ENCODE peak calls at places on chromosomes 11 and 22, in eight cellular contexts. G is pancreas; W is mesendoderm; I is upper lobe of right lung; Q is CD8-positive, alpha-beta T cell; M is heart left ventricle; K is MM.1S; P is lung. F is an unnamed sample. For H3K4me1, the result is how much of the 10 kb centered on the place peaks cover.

GRCh38 chr11:699753-700152 is 4.1 kb downstream of the TMEM80 start:
- DNase-seq in P (no peak), I (no peak), G (no peak), W (no peak), Q (no peak), M (no peak), K (no peak), F (no peak)

GRCh38 chr22:30877662-30878515 is 90.7 kb downstream of the MORC2 start:
- DNase-seq in M (no peak), K (no peak), I (peak), P (no peak), W (no peak), G (no peak), Q (no peak), F (no peak)

GRCh38 chr22:48318575-48319320 is 1508.9 kb downstream of the BRD1 start:
- DNase-seq in G (no peak), W (no peak), I (peak), Q (no peak), K (no peak), P (no peak), M (no peak), F (no peak)

GRCh38 chr22:46934746-46935491 is 172.5 kb downstream of the TBC1D22A start:
- DNase-seq in P (no peak), I (no peak), Q (no peak), G (no peak), W (peak), M (no peak), K (no peak), F (no peak)

GRCh38 chr11:76667856-76668255 is 2.7 kb downstream of the LRRC32 start:
- DNase-seq in W (no peak), I (peak), P (no peak), M (no peak), G (peak), Q (no peak), K (no peak), F (no peak)

GRCh38 chr11:2394818-2395105 is 5.8 kb upstream of the TSSC4 start:
- DNase-seq in P (no peak), K (no peak), G (peak), M (no peak), Q (no peak), W (no peak), I (no peak), F (no peak)

GRCh38 chr22:43252319-43252718 is 65.4 kb upstream of the TTLL12 start:
- DNase-seq in Q (no peak), G (no peak), K (no peak), P (no peak), W (no peak), I (no peak), M (no peak), F (no peak)

GRCh38 chr11:6315811-6316425 is 4.4 kb downstream of the CAVIN3 start:
- DNase-seq in M (peak), K (peak), Q (peak), I (peak), W (peak), P (peak), G (peak), F (no peak)

GRCh38 chr11:36373040-36374010 is 77.2 kb downstream of the PRR5L start:
- DNase-seq in P (no peak), Q (no peak), G (no peak), W (no peak), I (no peak), K (no peak), M (no peak), F (no peak)

GRCh38 chr11:33936745-33937612 is 45.1 kb upstream of the LMO2 start:
- DNase-seq in I (no peak), P (peak), M (peak), Q (no peak), K (no peak), G (no peak), W (peak), F (no peak)

GRCh38 chr11:1089738-1090599 is 15.3 kb downstream of the MUC2 start:
- DNase-seq in K (no peak), W (no peak), M (no peak), Q (no peak), P (no peak), I (peak), G (peak), F (no peak)

DNA sequence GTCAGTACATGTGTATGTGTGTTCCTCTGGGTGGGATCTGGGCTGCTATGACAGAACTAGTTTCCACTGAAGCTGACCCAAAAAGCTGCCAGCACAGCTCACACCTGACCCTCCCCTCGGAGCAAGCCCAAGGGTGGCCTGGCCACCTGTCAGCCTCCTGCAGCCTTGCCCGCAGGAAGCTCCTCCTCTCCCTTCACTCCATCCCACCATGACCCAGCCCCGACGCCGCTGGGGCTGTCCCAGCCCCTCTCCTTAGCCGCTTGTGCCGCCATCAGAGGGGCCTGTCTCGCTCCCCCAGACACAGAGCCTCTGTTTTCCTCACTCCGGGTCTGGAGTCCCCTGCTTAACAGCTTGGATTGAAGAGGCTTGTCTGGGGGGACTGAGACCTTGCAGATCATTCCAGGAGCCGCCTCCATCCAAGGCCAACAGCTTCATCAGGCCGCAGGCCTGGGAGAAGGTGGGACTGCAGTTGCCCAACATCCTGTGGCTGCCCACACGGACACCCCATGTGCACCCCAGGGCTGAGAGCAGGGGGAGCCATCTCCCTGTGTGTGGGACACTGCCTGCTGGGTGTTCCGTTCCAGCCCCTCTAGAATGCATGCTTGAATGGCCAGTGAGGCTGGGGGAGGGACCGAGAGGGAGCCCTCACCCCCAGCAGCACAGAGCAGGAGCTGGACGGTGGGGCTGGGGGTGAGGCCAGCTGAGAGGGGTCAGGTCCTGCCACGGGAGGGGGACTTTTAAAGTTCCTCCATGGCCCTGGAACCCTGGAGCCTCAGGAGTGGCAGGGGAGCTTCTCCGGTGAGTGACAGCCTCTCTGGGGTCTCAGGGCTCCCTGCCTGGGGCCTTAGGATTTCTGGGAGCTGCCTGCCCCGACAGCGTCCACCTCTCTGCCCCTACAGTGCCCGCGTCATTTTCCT is 696 bp downstream of the MRGPRF start:
- DNase-seq in G (peak), P (no peak), Q (no peak), K (no peak), I (no peak), W (no peak), M (no peak), F (no peak)
- H3K27ac ChIP-seq in G (no peak), P (peak), Q (no peak), K (no peak), I (peak), W (peak), M (peak), F (no peak)

GRCh38 chr11:126570489-126570888 is 215.0 kb downstream of the ST3GAL4 start:
- DNase-seq in G (no peak), I (no peak), Q (no peak), M (no peak), K (peak), P (no peak), W (no peak), F (no peak)
- H3K4me1 ChIP-seq in G (under half), I (under half), Q (under half), M (under half), K (under half), P (under half), W (under half), F (under half)

DNA sequence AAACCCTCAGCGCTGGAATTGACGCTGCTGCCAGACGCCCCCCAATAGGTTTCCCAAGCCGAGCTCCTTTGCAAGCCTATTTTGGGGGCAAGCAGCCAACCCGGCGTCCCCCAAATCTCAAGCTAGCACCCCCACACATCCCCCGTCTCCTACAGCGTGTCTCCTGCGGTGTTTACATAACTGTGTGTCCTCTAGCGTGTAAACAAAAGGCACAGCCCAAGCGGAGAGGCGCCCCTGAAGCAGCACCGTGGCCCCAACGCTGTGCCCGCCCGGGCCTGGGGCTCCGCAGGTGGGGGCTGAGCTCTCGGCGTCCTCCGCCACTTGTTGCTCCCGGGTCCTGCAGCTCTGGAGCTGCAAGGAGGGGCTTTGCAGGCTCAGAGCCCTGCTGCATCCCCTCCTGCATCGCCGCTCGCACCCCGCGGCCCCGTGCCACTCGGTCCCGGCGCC is 1.6 kb downstream of the CADM1 start:
- DNase-seq in Q (no peak), P (no peak), W (no peak), M (no peak), I (no peak), K (no peak), G (no peak), F (no peak)
- H3K27ac ChIP-seq in Q (no peak), P (peak), W (no peak), M (peak), I (peak), K (peak), G (peak), F (no peak)

GRCh38 chr11:75140269-75141138 is 10.4 kb upstream of the SLCO2B1 start:
- DNase-seq in K (peak), Q (peak), I (peak), M (peak), P (peak), G (no peak), W (peak), F (peak)
- H3K4me1 ChIP-seq in K (under half), Q (under half), I (under half), M (under half), P (under half), G (under half), W (under half), F (under half)

GRCh38 chr22:45212306-45212709 is 28.4 kb downstream of the KIAA0930 start:
- DNase-seq in I (peak), P (peak), Q (no peak), G (peak), K (no peak), M (peak), W (peak), F (no peak)
- H3K27ac ChIP-seq in I (peak), P (peak), Q (no peak), G (no peak), K (no peak), M (peak), W (peak), F (no peak)

GRCh38 chr11:3867209-3868071 is 12.0 kb downstream of the STIM1 start:
- DNase-seq in G (no peak), W (peak), M (peak), I (no peak), P (no peak), Q (no peak), K (peak), F (no peak)

GRCh38 chr11:3861698-3862097 is 6.2 kb downstream of the STIM1 start:
- DNase-seq in Q (no peak), I (no peak), G (no peak), P (no peak), K (no peak), M (no peak), W (no peak), F (no peak)

GRCh38 chr11:3865388-3866193 is 10.1 kb downstream of the STIM1 start:
- DNase-seq in K (no peak), I (no peak), G (no peak), M (no peak), W (no peak), P (no peak), Q (no peak), F (peak)

GRCh38 chr11:3866836-3867208 is 11.4 kb downstream of the STIM1 start:
- DNase-seq in Q (no peak), W (no peak), M (no peak), K (no peak), G (no peak), I (no peak), P (no peak), F (no peak)

DNA sequence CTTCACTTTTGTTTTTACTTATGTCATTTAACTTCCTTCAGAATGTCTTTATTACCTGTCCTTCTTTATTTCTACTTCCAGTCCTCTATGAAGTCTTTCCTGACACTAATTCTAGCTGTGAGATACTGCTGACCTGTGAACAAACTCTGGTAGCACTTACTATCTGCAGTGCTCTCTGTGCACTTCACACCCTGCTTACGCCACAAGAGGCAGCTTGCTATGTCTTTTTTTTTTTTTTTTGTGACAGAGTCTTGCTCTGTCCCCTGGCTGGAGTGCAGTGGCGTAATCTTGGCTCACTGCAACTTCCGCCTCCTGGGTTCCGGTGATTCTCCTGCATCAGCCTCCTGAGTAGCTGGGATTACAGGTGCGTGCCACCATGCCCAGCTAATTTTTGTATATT is 10.7 kb downstream of the STIM1 start:
- DNase-seq in W (peak), K (no peak), M (peak), Q (no peak), P (peak), I (peak), G (no peak), F (no peak)
- H3K4me1 ChIP-seq in W (under half), K (half or more), M (half or more), Q (half or more), P (under half), I (under half), G (under half), F (half or more)

F was measured in CD4-positive, CD25-positive, alpha-beta regulatory T cell.